ENCODE peak calls at places on chromosome 15, in four cellular contexts. R is neural progenitor cell, A is upper lobe of right lung, L is tibial nerve. W is an unnamed sample.

GRCh38 chr15:95609096-95609495 is 721.4 kb upstream of the NR2F2 start:
- DNase-seq in R (no peak), A (no peak), L (no peak), W (no peak)

GRCh38 chr15:68487087-68487843 is 55.3 kb upstream of the ITGA11 start:
- DNase-seq in R (no peak), A (no peak), L (no peak), W (no peak)

GRCh38 chr15:51129513-51130197 is 34.9 kb upstream of the TNFAIP8L3 start:
- DNase-seq in R (no peak), A (no peak), L (no peak), W (no peak)

GRCh38 chr15:52220251-52220650 is 29.1 kb upstream of the GNB5 start:
- DNase-seq in R (no peak), A (no peak), L (no peak), W (peak; percentile 72)

GRCh38 chr15:58770519-58770856 is 614 bp upstream of the MINDY2 start:
- DNase-seq in R (no peak), A (no peak), L (peak; percentile 10), W (no peak)

GRCh38 chr15:87827126-87827525 is 429.4 kb downstream of the NTRK3 start:
- DNase-seq in R (no peak), A (no peak), L (no peak), W (no peak)

GRCh38 chr15:82317091-82317489 is 32.2 kb downstream of the GOLGA6L10 start:
- DNase-seq in R (no peak), A (no peak), L (no peak), W (no peak)

GRCh38 chr15:92510163-92510882 is 116.6 kb downstream of the ST8SIA2 start:
- DNase-seq in R (peak; percentile 81), A (no peak), L (no peak), W (peak; percentile 29)

GRCh38 chr15:48671381-48672022 is 26.0 kb upstream of the FBN1 start:
- DNase-seq in R (no peak), A (no peak), L (peak; percentile 65), W (peak; percentile 87)

GRCh38 chr15:82950746-82951370 is 1.7 kb downstream of the HOMER2 start:
- DNase-seq in R (no peak), A (no peak), L (no peak), W (no peak)

GRCh38 chr15:75107509-75107904 is 84.1 kb downstream of the PPCDC start:
- DNase-seq in R (no peak), A (no peak), L (no peak), W (no peak)

GRCh38 chr15:55916666-55917409 is 76.6 kb downstream of the NEDD4 start:
- DNase-seq in R (peak; percentile 4), A (no peak), L (no peak), W (no peak)

GRCh38 chr15:72740202-72740601 is 43.4 kb downstream of the ADPGK start:
- DNase-seq in R (no peak), A (no peak), L (no peak), W (peak; percentile 28)

GRCh38 chr15:89167267-89168176 is 53.9 kb downstream of the RLBP1 start:
- DNase-seq in R (no peak), A (no peak), L (no peak), W (peak; percentile 51)

GRCh38 chr15:54388746-54389145 is 410.5 kb downstream of the UNC13C start:
- DNase-seq in R (no peak), A (no peak), L (no peak), W (no peak)

GRCh38 chr15:72269739-72270138 is 2.6 kb downstream of the PARP6 start:
- DNase-seq in R (no peak), A (no peak), L (no peak), W (no peak)

GRCh38 chr15:37767841-37768455 is 166.5 kb upstream of the TMCO5A start:
- DNase-seq in R (no peak), A (no peak), L (no peak), W (no peak)

GRCh38 chr15:100105101-100105500 is 236.7 kb downstream of the ADAMTS17 start:
- DNase-seq in R (no peak), A (peak; percentile 23), L (no peak), W (peak; percentile 13)

GRCh38 chr15:59376735-59377134 is 4.1 kb upstream of the MYO1E start:
- DNase-seq in R (no peak), A (no peak), L (no peak), W (no peak)

GRCh38 chr15:31504462-31504839 is 177.8 kb downstream of the KLF13 start:
- DNase-seq in R (no peak), A (no peak), L (no peak), W (no peak)

GRCh38 chr15:75368689-75369239 is 357 bp upstream of the MAN2C1 start:
- DNase-seq in R (no peak), A (no peak), L (no peak), W (no peak)

GRCh38 chr15:65986416-65986815 is 117.1 kb downstream of the RAB11A start:
- DNase-seq in R (no peak), A (no peak), L (no peak), W (no peak)

GRCh38 chr15:70829366-70830166 is 24.4 kb downstream of the LARP6 start:
- DNase-seq in R (no peak), A (no peak), L (no peak), W (no peak)

GRCh38 chr15:57527382-57528091 is 64.2 kb upstream of the MYZAP start:
- DNase-seq in R (peak; percentile 83), A (no peak), L (peak; percentile 54), W (peak; percentile 66)

GRCh38 chr15:86087808-86088207 is 8.1 kb downstream of the AGBL1 start:
- DNase-seq in R (no peak), A (no peak), L (no peak), W (no peak)

GRCh38 chr15:76342382-76343201 is 6.0 kb downstream of the ISL2 start:
- DNase-seq in R (peak; percentile 69), A (no peak), L (no peak), W (no peak)

GRCh38 chr15:79193157-79193948 is 89.2 kb upstream of the ANKRD34C start:
- DNase-seq in R (no peak), A (no peak), L (no peak), W (no peak)
- H3K4me3 ChIP-seq in R (no peak overlapping the region), A (no peak overlapping the region), L (no peak overlapping the region), W (no peak overlapping the region)

GRCh38 chr15:67033521-67033920 is 31.9 kb upstream of the SMAD3 start:
- DNase-seq in R (peak; percentile 39), A (no peak), L (no peak), W (no peak)

GRCh38 chr15:67033012-67033411 is 32.4 kb upstream of the SMAD3 start:
- DNase-seq in R (no peak), A (no peak), L (no peak), W (no peak)

GRCh38 chr15:67032608-67033007 is 32.8 kb upstream of the SMAD3 start:
- DNase-seq in R (no peak), A (no peak), L (no peak), W (no peak)

GRCh38 chr15:67030036-67030762 is 35.2 kb upstream of the SMAD3 start:
- DNase-seq in R (peak; percentile 84), A (no peak), L (no peak), W (no peak)

DNA sequence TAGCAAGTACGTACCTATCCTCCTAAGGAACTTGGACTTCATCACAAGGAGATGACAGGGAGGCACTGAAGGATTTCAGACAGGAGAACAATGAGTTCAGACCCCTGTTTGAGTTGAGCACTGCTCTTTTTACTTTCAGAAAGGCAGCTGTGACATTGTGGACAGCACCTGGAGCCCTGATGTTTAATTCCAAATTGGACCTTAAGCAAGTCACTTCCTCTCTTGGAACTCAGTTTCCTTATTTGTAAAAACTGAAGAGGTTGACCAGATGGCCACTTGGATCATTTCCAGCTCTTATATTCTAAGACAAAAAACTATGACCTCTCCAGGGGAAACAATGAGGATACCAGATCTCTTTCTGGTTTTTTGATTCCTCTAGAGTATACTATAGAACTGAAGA is 34.1 kb upstream of the SMAD3 start:
- DNase-seq in R (no peak), A (no peak), L (no peak), W (no peak)
- H3K27ac ChIP-seq in R (no peak overlapping the region), A (no peak overlapping the region), L (no peak overlapping the region), W (no peak overlapping the region)

GRCh38 chr15:90393040-90393439 is 5.0 kb downstream of the IQGAP1 start:
- DNase-seq in R (no peak), A (no peak), L (no peak), W (no peak)
- H3K36me3 ChIP-seq in R (no peaks in the 10 kb centered on the region), A (peaks cover 34% of the 10 kb centered on the region), L (peaks cover 22% of the 10 kb centered on the region), W (peaks cover 70% of the 10 kb centered on the region)

DNA sequence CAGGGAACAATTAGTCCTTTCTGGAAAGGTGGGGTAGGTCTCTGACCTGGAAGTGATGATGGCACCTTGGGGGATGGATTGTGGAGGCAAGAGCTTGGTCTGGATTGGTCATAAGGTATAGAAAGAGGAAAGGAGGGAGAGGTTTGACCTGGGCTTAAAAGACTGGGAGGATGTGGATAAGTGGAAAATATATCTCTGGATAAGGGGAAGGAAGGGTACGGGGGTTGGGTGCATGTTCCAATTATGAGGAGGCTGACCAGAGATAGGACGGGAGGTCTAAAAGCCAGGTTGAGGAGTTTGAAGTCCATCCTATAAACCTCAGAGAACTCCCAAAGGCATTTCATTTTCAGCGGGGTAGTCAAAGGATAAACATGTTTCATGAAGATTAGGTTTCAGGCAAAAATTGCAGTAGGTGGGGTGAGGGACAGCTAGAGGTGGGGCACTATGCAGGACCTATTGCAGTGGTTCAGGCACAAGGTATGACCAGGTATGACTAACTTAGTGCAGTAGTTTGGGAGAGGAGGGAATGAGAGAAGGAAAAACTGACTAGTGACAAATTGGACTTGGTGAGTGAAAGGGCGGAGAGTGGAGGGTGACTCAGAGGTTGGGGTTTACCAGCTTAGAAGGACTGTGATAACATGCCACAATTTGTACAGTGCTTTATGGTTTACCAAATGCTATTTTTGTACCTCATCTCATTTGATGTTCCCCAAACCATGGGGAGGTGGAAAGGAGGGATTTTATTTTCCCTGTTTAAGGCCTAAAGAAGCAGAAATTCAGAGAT is 10.7 kb downstream of the PDE8A start:
- DNase-seq in R (no peak), A (no peak), L (no peak), W (no peak)
- H3K4me3 ChIP-seq in R (no peak overlapping the region), A (no peak overlapping the region), L (no peak overlapping the region), W (no peak overlapping the region)

DNA sequence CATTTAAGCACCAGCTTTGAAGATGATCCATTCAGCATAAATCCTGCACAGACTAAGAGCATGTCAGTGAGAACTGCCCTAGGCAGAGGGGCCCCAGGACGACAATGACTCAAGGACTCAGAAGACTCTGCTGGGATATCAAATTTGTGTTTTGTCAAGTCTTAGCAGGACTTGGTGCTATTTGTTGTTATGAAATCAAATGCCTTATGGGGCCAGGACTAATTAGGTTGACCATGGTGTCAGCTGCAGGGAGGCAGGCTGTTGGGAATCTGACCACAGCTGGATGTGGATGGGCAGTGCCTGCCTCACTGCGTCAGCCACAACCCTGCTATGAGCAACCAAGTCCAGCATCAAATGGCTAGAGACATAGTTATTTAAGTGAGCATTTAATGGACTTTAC is 91.9 kb downstream of the RYR3 start:
- DNase-seq in R (no peak), A (no peak), L (no peak), W (no peak)
- H3K27ac ChIP-seq in R (no peak overlapping the region), A (no peak overlapping the region), L (no peak overlapping the region), W (no peak overlapping the region)

GRCh38 chr15:98931001-98931400 is 76.6 kb downstream of the PGPEP1L start:
- DNase-seq in R (no peak), A (no peak), L (no peak), W (no peak)
- H3K36me3 ChIP-seq in R (no peaks in the 10 kb centered on the region), A (peaks cover 57% of the 10 kb centered on the region), L (peaks cover 76% of the 10 kb centered on the region), W (peaks cover 74% of the 10 kb centered on the region)

GRCh38 chr15:40829155-40829554 is 647 bp upstream of the PPP1R14D start:
- DNase-seq in R (no peak), A (no peak), L (no peak), W (no peak)
- H3K4me3 ChIP-seq in R (no peak overlapping the region), A (no peak overlapping the region), L (no peak overlapping the region), W (no peak overlapping the region)

W was measured in SJSA1.